ENCODE peak calls at places on chromosome 1, in six cellular contexts. One of them, this sample, is unnamed.

GRCh38 chr1:66598670-66599069 is 64.7 kb downstream of the SGIP1 start:
- DNase-seq in transverse colon: no peak
- DNase-seq in stomach: no peak
- DNase-seq in cardiac muscle cell: peak
- DNase-seq in heart left ventricle: no peak
- DNase-seq in mammary epithelial cell: peak
- DNase-seq in this sample: no peak

GRCh38 chr1:197127513-197127912 is 19.0 kb downstream of the ASPM start:
- DNase-seq in transverse colon: no peak
- DNase-seq in stomach: no peak
- DNase-seq in cardiac muscle cell: peak
- DNase-seq in heart left ventricle: no peak
- DNase-seq in mammary epithelial cell: no peak
- DNase-seq in this sample: no peak

GRCh38 chr1:41559331-41559730 is 74.8 kb upstream of the EDN2 start:
- DNase-seq in transverse colon: no peak
- DNase-seq in stomach: no peak
- DNase-seq in cardiac muscle cell: no peak
- DNase-seq in heart left ventricle: no peak
- DNase-seq in mammary epithelial cell: no peak
- DNase-seq in this sample: no peak

GRCh38 chr1:10928654-10929053 is 83.8 kb upstream of the TARDBP start:
- DNase-seq in transverse colon: no peak
- DNase-seq in stomach: no peak
- DNase-seq in cardiac muscle cell: no peak
- DNase-seq in heart left ventricle: no peak
- DNase-seq in mammary epithelial cell: no peak
- DNase-seq in this sample: no peak

GRCh38 chr1:226736908-226737818 is 1.9 kb downstream of the ITPKB start:
- DNase-seq in transverse colon: peak
- DNase-seq in stomach: peak
- DNase-seq in cardiac muscle cell: peak
- DNase-seq in heart left ventricle: peak
- DNase-seq in mammary epithelial cell: peak
- DNase-seq in this sample: no peak

GRCh38 chr1:83791821-83792437 is 207.0 kb downstream of the TTLL7 start:
- DNase-seq in transverse colon: no peak
- DNase-seq in stomach: no peak
- DNase-seq in cardiac muscle cell: no peak
- DNase-seq in heart left ventricle: no peak
- DNase-seq in mammary epithelial cell: peak
- DNase-seq in this sample: no peak

GRCh38 chr1:70333245-70333644 is 21.3 kb downstream of the ANKRD13C start:
- DNase-seq in transverse colon: no peak
- DNase-seq in stomach: no peak
- DNase-seq in cardiac muscle cell: no peak
- DNase-seq in heart left ventricle: no peak
- DNase-seq in mammary epithelial cell: no peak
- DNase-seq in this sample: no peak

GRCh38 chr1:206890125-206890637 is 7.1 kb upstream of the IL24 start:
- DNase-seq in transverse colon: no peak
- DNase-seq in stomach: no peak
- DNase-seq in cardiac muscle cell: peak
- DNase-seq in heart left ventricle: no peak
- DNase-seq in mammary epithelial cell: peak
- DNase-seq in this sample: no peak

GRCh38 chr1:168179411-168180147 is 817 bp downstream of the TIPRL start:
- DNase-seq in transverse colon: no peak
- DNase-seq in stomach: no peak
- DNase-seq in cardiac muscle cell: peak
- DNase-seq in heart left ventricle: no peak
- DNase-seq in mammary epithelial cell: peak
- DNase-seq in this sample: peak

GRCh38 chr1:19070197-19070651 is 113.7 kb upstream of the IFFO2 start:
- DNase-seq in transverse colon: no peak
- DNase-seq in stomach: no peak
- DNase-seq in cardiac muscle cell: no peak
- DNase-seq in heart left ventricle: no peak
- DNase-seq in mammary epithelial cell: no peak
- DNase-seq in this sample: no peak

GRCh38 chr1:206866062-206866461 is 639 bp downstream of the IL20 start:
- DNase-seq in transverse colon: no peak
- DNase-seq in stomach: no peak
- DNase-seq in cardiac muscle cell: peak
- DNase-seq in heart left ventricle: no peak
- DNase-seq in mammary epithelial cell: no peak
- DNase-seq in this sample: no peak

GRCh38 chr1:151908228-151908691 is 1.1 kb downstream of the THEM4 start:
- DNase-seq in transverse colon: no peak
- DNase-seq in stomach: no peak
- DNase-seq in cardiac muscle cell: peak
- DNase-seq in heart left ventricle: no peak
- DNase-seq in mammary epithelial cell: no peak
- DNase-seq in this sample: no peak

GRCh38 chr1:2108877-2109580 is 58.8 kb downstream of the PRKCZ start:
- DNase-seq in transverse colon: no peak
- DNase-seq in stomach: no peak
- DNase-seq in cardiac muscle cell: no peak
- DNase-seq in heart left ventricle: no peak
- DNase-seq in mammary epithelial cell: no peak
- DNase-seq in this sample: no peak

GRCh38 chr1:2107586-2108212 is 57.5 kb downstream of the PRKCZ start:
- DNase-seq in transverse colon: no peak
- DNase-seq in stomach: no peak
- DNase-seq in cardiac muscle cell: no peak
- DNase-seq in heart left ventricle: no peak
- DNase-seq in mammary epithelial cell: no peak
- DNase-seq in this sample: no peak

GRCh38 chr1:2106681-2107405 is 56.6 kb downstream of the PRKCZ start:
- DNase-seq in transverse colon: no peak
- DNase-seq in stomach: no peak
- DNase-seq in cardiac muscle cell: no peak
- DNase-seq in heart left ventricle: no peak
- DNase-seq in mammary epithelial cell: no peak
- DNase-seq in this sample: no peak

GRCh38 chr1:2109581-2110021 is 59.4 kb downstream of the PRKCZ start:
- DNase-seq in transverse colon: no peak
- DNase-seq in stomach: no peak
- DNase-seq in cardiac muscle cell: no peak
- DNase-seq in heart left ventricle: no peak
- DNase-seq in mammary epithelial cell: no peak
- DNase-seq in this sample: no peak

GRCh38 chr1:2108213-2108876 is 58.1 kb downstream of the PRKCZ start:
- DNase-seq in transverse colon: no peak
- DNase-seq in stomach: no peak
- DNase-seq in cardiac muscle cell: peak
- DNase-seq in heart left ventricle: no peak
- DNase-seq in mammary epithelial cell: no peak
- DNase-seq in this sample: no peak
- TF ChIP-seq CTCF in transverse colon: peak
- TF ChIP-seq CTCF in stomach: no peak
- TF ChIP-seq CTCF in cardiac muscle cell: peak
- TF ChIP-seq CTCF in heart left ventricle: no peak
- TF ChIP-seq CTCF in mammary epithelial cell: peak
- TF ChIP-seq CTCF in this sample: no peak

GRCh38 chr1:235004276-235004675 is 124.4 kb downstream of the TOMM20 start:
- DNase-seq in transverse colon: no peak
- DNase-seq in stomach: no peak
- DNase-seq in cardiac muscle cell: no peak
- DNase-seq in heart left ventricle: no peak
- DNase-seq in mammary epithelial cell: no peak
- DNase-seq in this sample: no peak
- TF ChIP-seq CTCF in transverse colon: no peak
- TF ChIP-seq CTCF in stomach: no peak
- TF ChIP-seq CTCF in cardiac muscle cell: no peak
- TF ChIP-seq CTCF in heart left ventricle: no peak
- TF ChIP-seq CTCF in mammary epithelial cell: no peak
- TF ChIP-seq CTCF in this sample: no peak

GRCh38 chr1:118995312-118996016 is 7.3 kb upstream of the TBX15 start:
- DNase-seq in transverse colon: no peak
- DNase-seq in stomach: no peak
- DNase-seq in cardiac muscle cell: no peak
- DNase-seq in heart left ventricle: no peak
- DNase-seq in mammary epithelial cell: peak
- DNase-seq in this sample: no peak

GRCh38 chr1:118998171-118998570 is 10.0 kb upstream of the TBX15 start:
- DNase-seq in transverse colon: no peak
- DNase-seq in stomach: no peak
- DNase-seq in cardiac muscle cell: no peak
- DNase-seq in heart left ventricle: no peak
- DNase-seq in mammary epithelial cell: no peak
- DNase-seq in this sample: no peak

GRCh38 chr1:119000371-119001180 is 12.4 kb upstream of the TBX15 start:
- DNase-seq in transverse colon: no peak
- DNase-seq in stomach: no peak
- DNase-seq in cardiac muscle cell: no peak
- DNase-seq in heart left ventricle: no peak
- DNase-seq in mammary epithelial cell: no peak
- DNase-seq in this sample: no peak

GRCh38 chr1:119001181-119002018 is 13.3 kb upstream of the TBX15 start:
- DNase-seq in transverse colon: no peak
- DNase-seq in stomach: no peak
- DNase-seq in cardiac muscle cell: peak
- DNase-seq in heart left ventricle: no peak
- DNase-seq in mammary epithelial cell: no peak
- DNase-seq in this sample: peak

DNA sequence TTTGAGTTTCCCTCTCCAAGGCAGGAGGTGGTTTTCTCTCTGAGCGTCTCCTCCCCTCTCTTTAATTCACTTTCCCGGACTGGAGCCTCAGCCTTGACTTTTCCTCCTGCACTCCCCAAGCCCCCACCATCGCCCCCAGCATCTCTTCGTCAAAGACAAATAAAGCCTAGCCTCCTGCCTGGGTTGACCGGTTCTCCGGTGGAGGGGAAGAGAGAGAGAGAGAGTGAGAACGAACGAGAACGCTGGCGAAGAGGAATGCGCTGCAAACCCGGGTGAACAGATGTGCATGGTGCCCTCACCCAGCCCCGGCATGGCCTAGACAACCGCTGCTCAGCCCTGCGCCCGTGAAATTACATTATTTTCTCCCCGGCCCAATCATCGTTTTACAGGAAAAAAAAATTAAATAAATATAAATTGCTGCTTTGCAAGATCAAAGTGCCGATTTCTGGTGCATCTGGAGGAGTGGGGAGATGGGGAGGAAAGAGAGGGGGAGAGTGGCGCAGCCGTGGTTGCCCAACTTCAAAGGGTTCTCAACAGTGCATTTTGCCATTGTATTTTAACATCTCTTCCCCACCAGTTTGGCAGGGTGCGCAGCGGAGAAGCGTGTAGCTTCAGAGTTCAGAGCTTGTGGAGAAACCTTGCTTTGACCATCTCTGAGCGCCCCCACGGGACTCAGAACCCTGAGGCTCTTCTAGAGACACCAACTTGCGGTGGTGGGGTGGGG is 11.4 kb upstream of the TBX15 start:
- DNase-seq in transverse colon: no peak
- DNase-seq in stomach: no peak
- DNase-seq in cardiac muscle cell: no peak
- DNase-seq in heart left ventricle: no peak
- DNase-seq in mammary epithelial cell: no peak
- DNase-seq in this sample: no peak
- TF ChIP-seq CTCF in transverse colon: no peak
- TF ChIP-seq CTCF in stomach: no peak
- TF ChIP-seq CTCF in cardiac muscle cell: no peak
- TF ChIP-seq CTCF in heart left ventricle: no peak
- TF ChIP-seq CTCF in mammary epithelial cell: no peak
- TF ChIP-seq CTCF in this sample: no peak

GRCh38 chr1:237492359-237492758 is 398.4 kb downstream of the ZP4 start:
- DNase-seq in transverse colon: no peak
- DNase-seq in stomach: no peak
- DNase-seq in cardiac muscle cell: no peak
- DNase-seq in heart left ventricle: no peak
- DNase-seq in mammary epithelial cell: no peak
- DNase-seq in this sample: no peak
- TF ChIP-seq CTCF in transverse colon: no peak
- TF ChIP-seq CTCF in stomach: no peak
- TF ChIP-seq CTCF in cardiac muscle cell: no peak
- TF ChIP-seq CTCF in heart left ventricle: no peak
- TF ChIP-seq CTCF in mammary epithelial cell: no peak
- TF ChIP-seq CTCF in this sample: no peak

This sample was measured in Calu3.